ENCODE peak calls at places on chromosomes 16 and 17, in six cellular contexts. T, K, B, L, A and Y are unnamed samples.
A peak's percentile ranks its signal among the peaks of the same experiment; 100 is the strongest.

GRCh38 chr17:73071387-73071999 is 21.0 kb downstream of the SLC39A11 start:
- DNase-seq in T (no peak), K (no peak), B (no peak), L (no peak), A (peak; percentile 51), Y (no peak)

GRCh38 chr17:48960834-48961515 is 7.4 kb downstream of the GIP start:
- DNase-seq in T (no peak), K (no peak), B (no peak), L (peak; percentile 36), A (no peak), Y (no peak)

GRCh38 chr17:78414178-78415162 is 36.0 kb downstream of the PGS1 start:
- DNase-seq in T (no peak), K (no peak), B (no peak), L (no peak), A (no peak), Y (no peak)

GRCh38 chr17:33284022-33284421 is 9.1 kb downstream of the ASIC2 start:
- DNase-seq in T (no peak), K (no peak), B (no peak), L (no peak), A (peak; percentile 75), Y (peak; percentile 82)

GRCh38 chr17:17495448-17496188 is 577 bp downstream of the RASD1 start:
- DNase-seq in T (no peak), K (peak; percentile 41), B (peak; percentile 29), L (peak; percentile 63), A (no peak), Y (peak; percentile 47)

GRCh38 chr17:12136646-12137045 is 116.0 kb downstream of the MAP2K4 start:
- DNase-seq in T (no peak), K (no peak), B (no peak), L (no peak), A (no peak), Y (no peak)

GRCh38 chr17:1495265-1495664 is 2.8 kb upstream of the MYO1C start:
- DNase-seq in T (no peak), K (peak; percentile 71), B (peak; percentile 70), L (no peak), A (no peak), Y (no peak)

GRCh38 chr16:9096416-9096952 is 5.0 kb downstream of the HAPSTR1 start:
- DNase-seq in T (no peak), K (no peak), B (no peak), L (no peak), A (no peak), Y (no peak)

GRCh38 chr16:58047557-58048348 is 22.2 kb downstream of the MMP15 start:
- DNase-seq in T (no peak), K (no peak), B (peak; percentile 58), L (no peak), A (no peak), Y (no peak)

GRCh38 chr16:13568803-13569202 is 351.2 kb upstream of the ERCC4 start:
- DNase-seq in T (no peak), K (no peak), B (no peak), L (no peak), A (no peak), Y (no peak)

GRCh38 chr17:2412561-2413021 is 11.7 kb upstream of the MNT start:
- DNase-seq in T (no peak), K (no peak), B (no peak), L (peak; percentile 23), A (peak; percentile 35), Y (no peak)

GRCh38 chr16:2196162-2196980 is at the start of gene CASKIN1:
- DNase-seq in T (no peak), K (no peak), B (no peak), L (peak; percentile 81), A (peak; percentile 29), Y (no peak)

GRCh38 chr17:82253179-82253544 is 20.3 kb downstream of the CSNK1D start:
- DNase-seq in T (no peak), K (no peak), B (no peak), L (no peak), A (no peak), Y (no peak)

GRCh38 chr16:84913315-84913714 is 93.5 kb downstream of the CRISPLD2 start:
- DNase-seq in T (peak; percentile 49), K (no peak), B (no peak), L (no peak), A (no peak), Y (peak; percentile 84)

GRCh38 chr17:78019367-78019975 is 61.0 kb downstream of the TNRC6C start:
- DNase-seq in T (no peak), K (no peak), B (no peak), L (no peak), A (peak; percentile 58), Y (no peak)

GRCh38 chr16:9371713-9372448 is 280.4 kb downstream of the HAPSTR1 start:
- DNase-seq in T (no peak), K (no peak), B (no peak), L (no peak), A (no peak), Y (no peak)

GRCh38 chr16:68370921-68371651 is 60.3 kb downstream of the PRMT7 start:
- DNase-seq in T (no peak), K (no peak), B (no peak), L (no peak), A (no peak), Y (no peak)

GRCh38 chr16:49939495-49939894 is 83.6 kb upstream of the ZNF423 start:
- DNase-seq in T (no peak), K (no peak), B (no peak), L (no peak), A (no peak), Y (no peak)

GRCh38 chr17:7413346-7413985 is 5.8 kb downstream of the NLGN2 start:
- DNase-seq in T (no peak), K (no peak), B (no peak), L (no peak), A (peak; percentile 37), Y (no peak)

GRCh38 chr17:72970794-72971512 is 121.5 kb downstream of the SLC39A11 start:
- DNase-seq in T (no peak), K (no peak), B (no peak), L (no peak), A (no peak), Y (no peak)

GRCh38 chr16:65774350-65774749 is 592.1 kb upstream of the CDH5 start:
- DNase-seq in T (no peak), K (no peak), B (no peak), L (no peak), A (no peak), Y (no peak)

GRCh38 chr16:11058820-11059219 is 114.5 kb downstream of the CLEC16A start:
- DNase-seq in T (no peak), K (no peak), B (no peak), L (no peak), A (no peak), Y (no peak)

GRCh38 chr16:29198731-29199521 is 207.6 kb downstream of the NPIPB11 start:
- DNase-seq in T (no peak), K (no peak), B (no peak), L (no peak), A (peak; percentile 55), Y (peak; percentile 16)

GRCh38 chr17:545156-545555 is 169.5 kb downstream of the VPS53 start:
- DNase-seq in T (no peak), K (no peak), B (no peak), L (peak; percentile 13), A (no peak), Y (no peak)

GRCh38 chr17:2050246-2050866 is 4.5 kb upstream of the HIC1 start:
- DNase-seq in T (no peak), K (peak; percentile 72), B (no peak), L (peak; percentile 88), A (peak; percentile 82), Y (peak; percentile 67)

GRCh38 chr17:60256174-60256573 is 106.4 kb downstream of the CA4 start:
- DNase-seq in T (no peak), K (no peak), B (no peak), L (no peak), A (no peak), Y (no peak)

GRCh38 chr16:813916-814412 is 13.4 kb upstream of the GNG13 start:
- DNase-seq in T (no peak), K (no peak), B (no peak), L (no peak), A (no peak), Y (no peak)
- TF ChIP-seq CTCF in T (no peak), K (no peak), B (no peak), L (no peak), A (no peak), Y (no peak)

GRCh38 chr16:86379505-86379846 is 130.9 kb upstream of the FOXF1 start:
- DNase-seq in T (no peak), K (no peak), B (no peak), L (no peak), A (peak; percentile 72), Y (no peak)

GRCh38 chr16:86378831-86379504 is 131.4 kb upstream of the FOXF1 start:
- DNase-seq in T (no peak), K (no peak), B (no peak), L (no peak), A (no peak), Y (no peak)

GRCh38 chr16:86378128-86378527 is 132.2 kb upstream of the FOXF1 start:
- DNase-seq in T (no peak), K (no peak), B (no peak), L (no peak), A (no peak), Y (no peak)

GRCh38 chr16:86381491-86381890 is 128.8 kb upstream of the FOXF1 start:
- DNase-seq in T (no peak), K (no peak), B (no peak), L (no peak), A (no peak), Y (no peak)

DNA sequence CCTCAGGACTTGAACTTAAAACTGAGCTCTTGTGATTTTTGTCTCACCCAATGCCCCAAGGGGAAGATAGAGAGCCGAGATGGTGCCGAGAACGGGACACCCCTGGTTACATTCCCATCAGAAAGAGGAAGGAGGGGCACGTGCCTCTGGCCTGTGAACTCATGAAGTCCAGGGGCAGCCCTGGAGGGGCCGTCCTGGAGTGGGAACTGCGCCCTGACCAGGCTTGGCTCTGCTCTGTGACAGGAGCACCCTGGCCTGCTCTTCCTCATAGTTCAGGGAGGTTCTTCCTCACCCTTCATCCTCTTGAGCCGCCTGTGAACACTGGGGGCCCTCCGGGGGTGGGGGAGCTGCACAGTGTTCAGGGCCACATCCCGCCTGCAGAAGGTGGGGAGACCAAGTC is 130.3 kb upstream of the FOXF1 start:
- DNase-seq in T (no peak), K (no peak), B (no peak), L (no peak), A (no peak), Y (no peak)
- H3K27ac ChIP-seq in T (no peak overlapping the region), K (no peak overlapping the region), B (no peak overlapping the region), L (no peak overlapping the region), A (no peak overlapping the region), Y (no peak overlapping the region)

GRCh38 chr16:89620406-89620841 is 7.0 kb downstream of the DPEP1 start:
- DNase-seq in T (no peak), K (no peak), B (no peak), L (no peak), A (peak; percentile 58), Y (no peak)
- TF ChIP-seq CTCF in T (no peak), K (no peak), B (no peak), L (no peak), A (no peak), Y (no peak)

DNA sequence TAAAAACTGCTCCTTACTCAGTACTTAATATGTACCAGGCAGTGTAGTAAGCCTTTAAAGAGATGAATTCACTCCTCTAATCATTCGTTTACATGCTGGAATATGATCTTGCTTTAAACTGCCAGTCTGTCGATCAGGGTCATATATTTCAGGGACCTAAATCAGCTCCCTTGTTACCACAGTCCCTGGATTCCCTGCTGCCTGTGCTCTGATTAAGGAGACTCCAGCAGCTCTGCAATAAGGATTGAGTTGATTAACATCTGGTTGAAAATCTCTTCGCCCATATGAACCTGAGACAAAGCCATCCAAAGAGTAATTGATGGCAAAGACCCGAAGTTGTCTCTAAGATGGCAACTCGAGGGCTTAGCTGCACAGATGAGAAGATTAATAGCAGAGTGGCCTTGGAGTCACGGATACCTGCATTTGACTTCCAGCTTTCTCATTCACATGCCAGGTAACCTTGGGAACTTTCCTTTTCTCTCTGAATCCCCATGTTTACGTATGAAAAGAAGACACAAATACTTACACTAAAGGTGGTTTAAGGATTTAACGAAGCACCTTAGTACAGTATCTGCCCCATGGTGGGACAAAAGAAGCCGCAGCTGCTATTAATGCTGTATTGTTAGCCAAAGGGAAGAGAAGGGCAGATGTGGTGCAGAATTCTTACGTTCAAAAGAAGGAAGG is 68.2 kb downstream of the VAT1L start:
- DNase-seq in T (no peak), K (no peak), B (no peak), L (peak; percentile 12), A (no peak), Y (no peak)
- H3K27ac ChIP-seq in T (no peak overlapping the region), K (no peak overlapping the region), B (no peak overlapping the region), L (no peak overlapping the region), A (no peak overlapping the region), Y (no peak overlapping the region)